ENCODE peak calls at places on chromosomes 1 and 21, in four cellular contexts. F is transverse colon, C is sigmoid colon, G is testis. D is an unnamed sample.

GRCh38 chr1:14791611-14792010 is 193.1 kb downstream of the KAZN start:
- DNase-seq in C (no peak), F (no peak), G (no peak), D (no peak)

GRCh38 chr21:18617291-18617690 is 213.7 kb upstream of the TMPRSS15 start:
- DNase-seq in C (no peak), F (no peak), G (no peak), D (no peak)

GRCh38 chr1:102105931-102106550 is 109.3 kb upstream of the OLFM3 start:
- DNase-seq in F (no peak), C (no peak), G (no peak), D (no peak)

GRCh38 chr1:216815239-216815955 is 92.2 kb upstream of the ESRRG start:
- DNase-seq in C (no peak), F (no peak), G (no peak), D (no peak)

GRCh38 chr1:230040440-230040839 is 26.6 kb upstream of the GALNT2 start:
- DNase-seq in C (no peak), F (no peak), G (no peak), D (no peak)

GRCh38 chr1:57848406-57848805 is 424.5 kb upstream of the DAB1 start:
- DNase-seq in F (no peak), C (no peak), G (no peak), D (no peak)

GRCh38 chr1:160548960-160549664 is 26.1 kb upstream of the SLAMF6 start:
- DNase-seq in G (no peak), C (no peak), F (no peak), D (peak)

GRCh38 chr21:25911730-25912401 is 177.1 kb downstream of the GABPA start:
- DNase-seq in C (no peak), F (peak), G (no peak), D (no peak)

GRCh38 chr1:216532399-216532798 is 109.2 kb upstream of the USH2A start:
- DNase-seq in G (no peak), C (no peak), F (no peak), D (no peak)

GRCh38 chr21:29056005-29056404 is 17.4 kb downstream of the CCT8 start:
- DNase-seq in G (no peak), F (no peak), C (no peak), D (no peak)

GRCh38 chr1:232594768-232595698 is 34.9 kb downstream of the SIPA1L2 start:
- DNase-seq in C (no peak), F (no peak), G (no peak), D (no peak)

GRCh38 chr1:67285780-67286488 is 21.7 kb upstream of the IL12RB2 start:
- DNase-seq in G (no peak), F (no peak), C (no peak), D (no peak)

GRCh38 chr1:218557731-218558130 is 212.6 kb downstream of the TGFB2 start:
- DNase-seq in G (no peak), C (peak), F (no peak), D (no peak)

GRCh38 chr1:112322983-112323678 is 72.9 kb upstream of the CTTNBP2NL start:
- DNase-seq in F (no peak), G (no peak), C (no peak), D (no peak)

GRCh38 chr1:194755241-194755953 is 1569.0 kb upstream of the B3GALT2 start:
- DNase-seq in C (no peak), F (no peak), G (no peak), D (no peak)

GRCh38 chr1:998905-999796 is 746 bp downstream of the HES4 start:
- DNase-seq in C (peak), F (no peak), G (no peak), D (no peak)

GRCh38 chr1:67683736-67684525 is 1.1 kb upstream of the GADD45A start:
- DNase-seq in C (no peak), G (no peak), F (peak), D (peak)

GRCh38 chr1:208917719-208918118 is 665.8 kb upstream of the CAMK1G start:
- DNase-seq in C (no peak), G (no peak), F (no peak), D (no peak)

GRCh38 chr1:108913105-108913948 is 36.5 kb downstream of the GPSM2 start:
- DNase-seq in C (no peak), G (no peak), F (no peak), D (peak)

GRCh38 chr1:2372551-2373490 is 18.5 kb downstream of the MORN1 start:
- DNase-seq in C (peak), G (no peak), F (peak), D (no peak)

GRCh38 chr1:220291575-220291974 is 19.3 kb upstream of the RAB3GAP2 start:
- DNase-seq in C (no peak), G (no peak), F (no peak), D (no peak)

GRCh38 chr1:207811319-207811718 is 59.5 kb downstream of the CD46 start:
- DNase-seq in G (no peak), F (no peak), C (no peak), D (no peak)

GRCh38 chr1:237763137-237763536 is 127.6 kb downstream of the ZP4 start:
- DNase-seq in G (no peak), F (no peak), C (no peak), D (no peak)

GRCh38 chr1:33143181-33143580 is 38.7 kb downstream of the TRIM62 start:
- DNase-seq in C (no peak), F (no peak), G (no peak), D (no peak)

GRCh38 chr1:35369922-35370671 is 101.6 kb downstream of the ZMYM4 start:
- DNase-seq in G (peak), F (peak), C (peak), D (no peak)

GRCh38 chr1:80994934-80995333 is 805.8 kb upstream of the ADGRL2 start:
- DNase-seq in C (no peak), G (no peak), F (no peak), D (no peak)

GRCh38 chr1:161190962-161191521 is 7.8 kb downstream of the ADAMTS4 start:
- DNase-seq in G (no peak), C (no peak), F (no peak), D (no peak)

GRCh38 chr1:14598498-14599172 is at the start of gene KAZN:
- DNase-seq in F (no peak), G (peak), C (peak), D (no peak)

GRCh38 chr1:46210561-46210960 is 7.4 kb downstream of the LURAP1 start:
- DNase-seq in G (no peak), C (no peak), F (no peak), D (no peak)

GRCh38 chr1:92709738-92710137 is 75.2 kb downstream of the EVI5 start:
- DNase-seq in C (no peak), G (no peak), F (no peak), D (no peak)

GRCh38 chr1:245216356-245217110 is 61.7 kb downstream of the KIF26B start:
- DNase-seq in C (no peak), F (no peak), G (no peak), D (no peak)

GRCh38 chr1:224245188-224245587 is 62.1 kb downstream of the DEGS1 start:
- DNase-seq in F (peak), G (peak), C (peak), D (no peak)

GRCh38 chr1:118366296-118366695 is 181.3 kb upstream of the SPAG17 start:
- DNase-seq in C (no peak), F (no peak), G (no peak), D (no peak)

GRCh38 chr21:44089001-44089911 is 17.9 kb upstream of the PWP2 start:
- DNase-seq in C (peak), F (peak), G (peak), D (no peak)

GRCh38 chr1:167991546-167991945 is 54.7 kb upstream of the MPC2 start:
- DNase-seq in F (no peak), C (no peak), G (no peak), D (no peak)

GRCh38 chr21:36744190-36744559 is 45.3 kb downstream of the SIM2 start:
- DNase-seq in G (no peak), F (no peak), C (no peak), D (no peak)

GRCh38 chr21:36743008-36743407 is 44.1 kb downstream of the SIM2 start:
- DNase-seq in G (no peak), F (no peak), C (no peak), D (no peak)

GRCh38 chr21:36744560-36745231 is 45.8 kb downstream of the SIM2 start:
- DNase-seq in C (no peak), G (no peak), F (no peak), D (no peak)

GRCh38 chr21:36741506-36741905 is 42.6 kb downstream of the SIM2 start:
- DNase-seq in C (no peak), G (no peak), F (no peak), D (no peak)

GRCh38 chr21:36743446-36743845 is 44.5 kb downstream of the SIM2 start:
- DNase-seq in C (no peak), G (no peak), F (no peak), D (no peak)
- TF ChIP-seq POLR2A in C (no peak), G (no peak), F (no peak), D (no peak)

GRCh38 chr1:154404984-154405761 is at the start of gene IL6R:
- DNase-seq in C (peak), G (peak), F (peak), D (peak)
- TF ChIP-seq POLR2A in C (peak), G (no peak), F (peak), D (no peak)

GRCh38 chr21:36966066-36966845 is at the start of gene HLCS:
- DNase-seq in F (peak), C (peak), G (peak), D (peak)
- TF ChIP-seq POLR2A in F (peak), C (no peak), G (no peak), D (no peak)

GRCh38 chr1:6601865-6602668 is 602 bp downstream of the KLHL21 start:
- DNase-seq in F (peak), G (no peak), C (peak), D (peak)

GRCh38 chr1:6602669-6603423 is at the start of gene KLHL21:
- DNase-seq in F (peak), C (peak), G (peak), D (peak)

GRCh38 chr1:6600410-6601048 is 2.1 kb downstream of the KLHL21 start:
- DNase-seq in F (no peak), C (no peak), G (no peak), D (no peak)

GRCh38 chr1:6599141-6599975 is 3.3 kb downstream of the KLHL21 start:
- DNase-seq in G (no peak), F (peak), C (no peak), D (no peak)

DNA sequence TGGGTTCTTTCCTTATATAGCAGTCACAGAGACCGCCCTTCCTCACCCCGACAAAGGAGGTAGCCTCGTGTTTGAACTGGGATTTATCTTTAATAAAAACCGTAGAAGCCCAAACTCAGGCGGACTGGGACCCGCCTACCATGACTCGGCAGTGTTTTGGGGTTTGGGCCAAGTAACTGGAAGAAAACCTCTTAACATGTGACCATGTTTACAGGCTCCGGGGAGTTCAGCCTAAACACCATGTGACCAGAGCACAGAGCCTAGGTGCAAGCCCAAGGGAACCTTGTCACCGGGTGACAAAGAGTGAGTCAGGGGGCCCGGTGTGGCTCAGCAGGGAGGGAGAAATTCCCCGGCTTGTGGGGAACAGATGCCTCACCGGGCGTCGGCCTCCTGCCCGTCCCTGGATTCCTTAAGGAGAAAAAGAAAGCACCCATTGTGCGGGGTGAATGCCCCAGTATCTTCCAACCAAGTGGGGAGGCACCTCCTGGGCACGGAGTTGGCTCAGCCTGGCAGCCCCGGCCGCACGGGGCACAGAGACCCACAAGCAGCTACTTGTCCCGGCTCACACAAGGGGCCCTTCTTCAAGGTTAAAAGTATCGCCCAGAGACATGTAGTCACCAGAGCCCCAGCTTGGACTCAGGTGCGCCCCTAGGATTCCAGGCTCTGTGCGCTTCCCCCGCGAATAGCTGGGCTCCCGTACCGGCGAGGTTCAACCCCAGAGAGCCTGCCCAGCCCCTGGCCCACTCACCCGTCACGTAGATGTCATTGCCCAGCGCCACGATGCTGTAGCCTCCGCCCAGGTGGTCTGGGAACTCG is 1.4 kb downstream of the KLHL21 start:
- DNase-seq in G (peak), C (peak), F (peak), D (peak)
- TF ChIP-seq POLR2A in G (peak), C (peak), F (peak), D (peak)

DNA sequence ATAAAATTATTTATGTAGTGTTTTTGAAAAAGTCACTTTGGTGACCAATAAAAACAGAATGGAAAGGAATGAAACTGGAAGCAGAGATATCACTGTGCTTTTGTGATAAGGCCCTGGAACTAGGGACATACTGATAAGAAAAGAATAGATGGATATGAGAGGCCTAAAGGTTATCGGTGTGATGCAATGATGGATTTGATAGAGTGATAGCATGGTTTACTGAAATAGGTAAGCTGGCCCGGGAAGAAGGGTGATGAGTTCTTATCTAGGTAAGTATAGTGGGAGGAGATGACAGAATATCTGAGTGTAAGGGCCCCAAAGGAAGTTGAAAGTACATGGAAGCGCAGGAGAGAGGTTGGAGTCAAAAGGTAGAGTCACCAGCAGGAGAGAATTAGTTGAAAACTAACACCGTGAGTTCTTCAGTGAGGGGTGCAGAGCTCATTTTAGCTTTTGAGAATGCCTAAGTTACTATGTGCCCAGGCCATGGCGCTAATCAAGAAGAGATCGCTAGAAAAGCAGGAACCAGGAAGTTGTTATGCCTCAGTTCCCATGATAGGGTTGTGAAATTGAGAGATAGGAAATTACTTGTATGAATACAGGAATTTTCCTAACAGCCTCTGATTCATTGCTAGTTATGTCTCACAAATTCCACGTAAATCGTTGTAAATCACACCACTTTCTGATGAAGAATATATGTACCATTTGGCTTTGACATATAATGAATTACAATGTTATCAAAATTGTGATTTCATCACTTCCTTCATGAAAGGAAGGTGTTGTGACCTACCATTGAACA is 115.3 kb downstream of the PLA2G4A start:
- DNase-seq in G (no peak), F (no peak), C (no peak), D (no peak)
- TF ChIP-seq POLR2A in G (no peak), F (no peak), C (no peak), D (no peak)

DNA sequence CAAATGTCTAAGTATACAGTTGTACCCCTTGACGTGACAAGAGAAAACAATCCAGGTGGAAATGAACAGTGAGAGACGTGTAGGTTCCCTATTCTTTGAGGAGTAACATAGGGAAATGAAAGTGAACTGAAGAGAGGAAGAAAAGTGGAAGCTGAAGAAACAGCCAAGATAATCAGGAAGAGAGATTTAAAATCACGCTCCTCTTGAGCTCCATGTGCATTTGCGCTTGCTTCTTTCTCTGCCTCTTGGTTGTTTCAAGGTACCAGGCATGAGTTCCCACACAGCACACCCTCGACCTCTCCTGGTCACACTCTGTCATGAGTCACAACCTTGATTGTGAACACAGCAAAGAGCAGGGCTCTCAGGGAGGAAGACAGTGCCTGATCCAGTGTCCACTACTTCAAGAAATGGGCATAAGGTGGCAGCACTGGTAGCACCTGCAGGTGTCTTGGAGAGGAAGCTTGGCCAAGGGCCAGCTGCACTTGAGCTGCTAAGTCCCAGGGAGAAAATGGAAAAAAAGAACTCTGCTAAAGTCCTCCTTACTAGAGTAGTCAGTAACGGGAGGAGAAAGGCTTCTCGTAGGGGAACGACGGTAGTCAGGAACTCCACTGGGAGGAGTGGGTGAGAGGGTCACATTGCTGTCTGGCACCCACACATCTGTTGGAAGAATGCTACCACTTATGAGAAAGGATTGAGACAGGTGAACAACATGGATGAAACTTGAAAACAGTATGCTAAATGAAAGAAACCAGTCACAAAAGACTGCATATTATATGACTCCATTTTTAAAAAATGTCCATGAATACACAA is 18.3 kb upstream of the ARID1A start:
- DNase-seq in F (peak), G (peak), C (peak), D (no peak)
- TF ChIP-seq POLR2A in F (no peak), G (no peak), C (no peak), D (no peak)

GRCh38 chr1:145993618-145994390 is 2.6 kb downstream of the TXNIP start:
- DNase-seq in F (no peak), G (no peak), C (peak), D (no peak)
- TF ChIP-seq POLR2A in F (peak), G (no peak), C (no peak), D (no peak)

GRCh38 chr21:14215971-14216621 is at the start of gene RBM11:
- DNase-seq in G (peak), F (peak), C (peak), D (peak)
- TF ChIP-seq POLR2A in G (no peak), F (no peak), C (no peak), D (no peak)

D was measured in erythroblast.